ENCODE peak calls at places on chromosome 2, in nine cellular contexts. One of them, this sample, is unnamed.

GRCh38 chr2:55718165-55719008 is 24.7 kb upstream of the PNPT1 start:
- DNase-seq in left ventricle myocardium inferior: no peak
- DNase-seq in thyroid gland: peak
- DNase-seq in K562: peak
- DNase-seq in psoas muscle: no peak
- DNase-seq in ovary: peak
- DNase-seq in pancreas: no peak
- DNase-seq in IMR-90: peak
- DNase-seq in A673: peak
- DNase-seq in this sample: no peak

GRCh38 chr2:42107249-42108042 is 59.6 kb downstream of the PKDCC start:
- DNase-seq in left ventricle myocardium inferior: no peak
- DNase-seq in thyroid gland: no peak
- DNase-seq in K562: no peak
- DNase-seq in psoas muscle: no peak
- DNase-seq in ovary: no peak
- DNase-seq in pancreas: no peak
- DNase-seq in IMR-90: no peak
- DNase-seq in A673: no peak
- DNase-seq in this sample: no peak

GRCh38 chr2:126495189-126495588 is 160.8 kb upstream of the GYPC start:
- DNase-seq in left ventricle myocardium inferior: no peak
- DNase-seq in thyroid gland: no peak
- DNase-seq in K562: no peak
- DNase-seq in psoas muscle: no peak
- DNase-seq in ovary: no peak
- DNase-seq in pancreas: no peak
- DNase-seq in IMR-90: no peak
- DNase-seq in A673: no peak
- DNase-seq in this sample: no peak

GRCh38 chr2:65546406-65546805 is 114.0 kb upstream of the SPRED2 start:
- DNase-seq in left ventricle myocardium inferior: no peak
- DNase-seq in thyroid gland: no peak
- DNase-seq in K562: no peak
- DNase-seq in psoas muscle: no peak
- DNase-seq in ovary: no peak
- DNase-seq in pancreas: no peak
- DNase-seq in IMR-90: no peak
- DNase-seq in A673: no peak
- DNase-seq in this sample: no peak

GRCh38 chr2:189870396-189871089 is 86.3 kb downstream of the PMS1 start:
- DNase-seq in left ventricle myocardium inferior: no peak
- DNase-seq in thyroid gland: no peak
- DNase-seq in K562: no peak
- DNase-seq in psoas muscle: no peak
- DNase-seq in ovary: no peak
- DNase-seq in pancreas: no peak
- DNase-seq in IMR-90: no peak
- DNase-seq in A673: no peak
- DNase-seq in this sample: no peak

GRCh38 chr2:223967981-223968380 is 10.7 kb downstream of the MRPL44 start:
- DNase-seq in left ventricle myocardium inferior: no peak
- DNase-seq in thyroid gland: no peak
- DNase-seq in K562: no peak
- DNase-seq in psoas muscle: no peak
- DNase-seq in ovary: no peak
- DNase-seq in pancreas: no peak
- DNase-seq in IMR-90: peak
- DNase-seq in A673: no peak
- DNase-seq in this sample: no peak

GRCh38 chr2:220703279-220703678 is 868.8 kb downstream of the EPHA4 start:
- DNase-seq in left ventricle myocardium inferior: no peak
- DNase-seq in thyroid gland: no peak
- DNase-seq in K562: no peak
- DNase-seq in psoas muscle: no peak
- DNase-seq in ovary: no peak
- DNase-seq in pancreas: no peak
- DNase-seq in IMR-90: peak
- DNase-seq in A673: no peak
- DNase-seq in this sample: no peak

GRCh38 chr2:237651761-237652160 is 24.4 kb downstream of the LRRFIP1 start:
- DNase-seq in left ventricle myocardium inferior: no peak
- DNase-seq in thyroid gland: no peak
- DNase-seq in K562: no peak
- DNase-seq in psoas muscle: no peak
- DNase-seq in ovary: no peak
- DNase-seq in pancreas: no peak
- DNase-seq in IMR-90: no peak
- DNase-seq in A673: no peak
- DNase-seq in this sample: no peak

GRCh38 chr2:144595279-144595678 is 75.4 kb upstream of the ZEB2 start:
- DNase-seq in left ventricle myocardium inferior: no peak
- DNase-seq in thyroid gland: no peak
- DNase-seq in K562: peak
- DNase-seq in psoas muscle: no peak
- DNase-seq in ovary: no peak
- DNase-seq in pancreas: no peak
- DNase-seq in IMR-90: no peak
- DNase-seq in A673: no peak
- DNase-seq in this sample: no peak

GRCh38 chr2:101387151-101387807 is at the start of gene CREG2:
- DNase-seq in left ventricle myocardium inferior: peak
- DNase-seq in thyroid gland: peak
- DNase-seq in K562: peak
- DNase-seq in psoas muscle: peak
- DNase-seq in ovary: peak
- DNase-seq in pancreas: peak
- DNase-seq in IMR-90: peak
- DNase-seq in A673: peak
- DNase-seq in this sample: peak

GRCh38 chr2:186129767-186130581 is 356.1 kb upstream of the ZC3H15 start:
- DNase-seq in left ventricle myocardium inferior: no peak
- DNase-seq in thyroid gland: no peak
- DNase-seq in K562: no peak
- DNase-seq in psoas muscle: no peak
- DNase-seq in ovary: no peak
- DNase-seq in pancreas: no peak
- DNase-seq in IMR-90: peak
- DNase-seq in A673: no peak
- DNase-seq in this sample: no peak

GRCh38 chr2:46318579-46319460 is 21.6 kb downstream of the EPAS1 start:
- DNase-seq in left ventricle myocardium inferior: no peak
- DNase-seq in thyroid gland: no peak
- DNase-seq in K562: no peak
- DNase-seq in psoas muscle: no peak
- DNase-seq in ovary: no peak
- DNase-seq in pancreas: no peak
- DNase-seq in IMR-90: no peak
- DNase-seq in A673: no peak
- DNase-seq in this sample: no peak

GRCh38 chr2:160918909-160919503 is 241.2 kb upstream of the TANK start:
- DNase-seq in left ventricle myocardium inferior: peak
- DNase-seq in thyroid gland: peak
- DNase-seq in K562: peak
- DNase-seq in psoas muscle: peak
- DNase-seq in ovary: peak
- DNase-seq in pancreas: peak
- DNase-seq in IMR-90: peak
- DNase-seq in A673: peak
- DNase-seq in this sample: peak

GRCh38 chr2:160917850-160918249 is 242.4 kb upstream of the TANK start:
- DNase-seq in left ventricle myocardium inferior: no peak
- DNase-seq in thyroid gland: no peak
- DNase-seq in K562: no peak
- DNase-seq in psoas muscle: no peak
- DNase-seq in ovary: no peak
- DNase-seq in pancreas: no peak
- DNase-seq in IMR-90: no peak
- DNase-seq in A673: no peak
- DNase-seq in this sample: no peak

GRCh38 chr2:160920061-160920460 is 240.2 kb upstream of the TANK start:
- DNase-seq in left ventricle myocardium inferior: no peak
- DNase-seq in thyroid gland: no peak
- DNase-seq in K562: no peak
- DNase-seq in psoas muscle: no peak
- DNase-seq in ovary: no peak
- DNase-seq in pancreas: no peak
- DNase-seq in IMR-90: no peak
- DNase-seq in A673: no peak
- DNase-seq in this sample: no peak

GRCh38 chr2:160921401-160921964 is 238.7 kb upstream of the TANK start:
- DNase-seq in left ventricle myocardium inferior: no peak
- DNase-seq in thyroid gland: no peak
- DNase-seq in K562: no peak
- DNase-seq in psoas muscle: peak
- DNase-seq in ovary: peak
- DNase-seq in pancreas: no peak
- DNase-seq in IMR-90: no peak
- DNase-seq in A673: no peak
- DNase-seq in this sample: no peak

DNA sequence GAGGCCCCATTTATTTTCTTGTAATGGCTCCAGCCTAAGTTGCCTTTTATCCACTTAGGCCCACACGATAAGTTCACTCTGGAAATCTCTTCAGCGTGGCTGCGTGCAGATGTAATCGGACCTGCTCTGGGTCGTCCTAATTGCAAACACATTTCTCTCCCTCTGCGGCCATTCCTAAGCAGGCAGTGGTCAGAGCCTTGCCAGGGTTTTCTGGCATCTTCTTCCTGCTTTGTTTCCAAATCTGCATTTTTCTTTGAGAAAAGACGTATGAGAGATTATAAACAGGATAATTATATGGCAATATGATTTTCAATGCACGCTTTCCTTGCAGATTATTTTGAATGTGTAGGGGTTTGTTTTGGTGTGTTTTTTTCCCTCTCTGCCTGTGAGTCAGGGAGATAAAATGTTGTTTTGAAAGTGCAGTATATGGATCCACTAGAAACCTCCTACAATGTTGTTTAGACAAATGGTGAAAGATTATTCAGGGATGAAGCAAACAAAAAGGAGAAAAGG is 239.4 kb upstream of the TANK start:
- DNase-seq in left ventricle myocardium inferior: peak
- DNase-seq in thyroid gland: no peak
- DNase-seq in K562: no peak
- DNase-seq in psoas muscle: peak
- DNase-seq in ovary: peak
- DNase-seq in pancreas: no peak
- DNase-seq in IMR-90: peak
- DNase-seq in A673: no peak
- DNase-seq in this sample: no peak
- H3K27ac ChIP-seq in left ventricle myocardium inferior: peak
- H3K27ac ChIP-seq in thyroid gland: no peak
- H3K27ac ChIP-seq in K562: no peak
- H3K27ac ChIP-seq in psoas muscle: no peak
- H3K27ac ChIP-seq in ovary: peak
- H3K27ac ChIP-seq in pancreas: no peak
- H3K27ac ChIP-seq in IMR-90: peak
- H3K27ac ChIP-seq in A673: no peak
- H3K27ac ChIP-seq in this sample: peak

GRCh38 chr2:241837197-241837596 is 21.5 kb downstream of the PDCD1 start:
- DNase-seq in left ventricle myocardium inferior: no peak
- DNase-seq in thyroid gland: no peak
- DNase-seq in K562: no peak
- DNase-seq in psoas muscle: no peak
- DNase-seq in ovary: no peak
- DNase-seq in pancreas: no peak
- DNase-seq in IMR-90: no peak
- DNase-seq in A673: no peak
- DNase-seq in this sample: no peak
- H3K4me3 ChIP-seq in left ventricle myocardium inferior: no peak
- H3K4me3 ChIP-seq in thyroid gland: no peak
- H3K4me3 ChIP-seq in K562: no peak
- H3K4me3 ChIP-seq in psoas muscle: no peak
- H3K4me3 ChIP-seq in ovary: no peak
- H3K4me3 ChIP-seq in pancreas: no peak
- H3K4me3 ChIP-seq in IMR-90: no peak
- H3K4me3 ChIP-seq in A673: no peak
- H3K4me3 ChIP-seq in this sample: no peak

DNA sequence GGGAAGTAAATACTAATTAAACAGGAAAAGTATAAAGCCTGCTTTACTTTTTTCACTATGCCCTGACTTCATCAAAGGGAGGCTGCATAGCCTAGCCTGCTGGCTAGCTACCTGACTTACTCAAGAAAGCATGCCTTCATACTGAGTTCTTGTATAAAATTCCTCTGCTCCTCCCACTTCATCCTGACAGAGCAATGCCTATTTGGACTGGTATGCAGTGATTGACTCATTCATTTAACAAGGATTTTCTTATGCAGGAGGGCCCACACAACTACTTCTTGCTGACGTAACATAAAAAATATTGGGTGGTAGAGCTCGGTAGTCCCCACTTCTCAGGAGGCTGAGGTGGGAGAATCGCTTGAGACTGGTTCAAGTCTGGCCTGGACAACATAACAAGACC is 70.5 kb downstream of the PRPF40A start:
- DNase-seq in left ventricle myocardium inferior: no peak
- DNase-seq in thyroid gland: no peak
- DNase-seq in K562: no peak
- DNase-seq in psoas muscle: no peak
- DNase-seq in ovary: no peak
- DNase-seq in pancreas: no peak
- DNase-seq in IMR-90: peak
- DNase-seq in A673: peak
- DNase-seq in this sample: no peak
- H3K27ac ChIP-seq in left ventricle myocardium inferior: no peak
- H3K27ac ChIP-seq in thyroid gland: no peak
- H3K27ac ChIP-seq in K562: no peak
- H3K27ac ChIP-seq in psoas muscle: peak
- H3K27ac ChIP-seq in ovary: no peak
- H3K27ac ChIP-seq in pancreas: no peak
- H3K27ac ChIP-seq in IMR-90: no peak
- H3K27ac ChIP-seq in A673: no peak
- H3K27ac ChIP-seq in this sample: no peak

GRCh38 chr2:216002274-216002673 is 11.1 kb downstream of the MREG start:
- DNase-seq in left ventricle myocardium inferior: no peak
- DNase-seq in thyroid gland: no peak
- DNase-seq in K562: no peak
- DNase-seq in psoas muscle: no peak
- DNase-seq in ovary: no peak
- DNase-seq in pancreas: no peak
- DNase-seq in IMR-90: no peak
- DNase-seq in A673: no peak
- DNase-seq in this sample: no peak

GRCh38 chr2:216003876-216004275 is 9.5 kb downstream of the MREG start:
- DNase-seq in left ventricle myocardium inferior: no peak
- DNase-seq in thyroid gland: no peak
- DNase-seq in K562: no peak
- DNase-seq in psoas muscle: no peak
- DNase-seq in ovary: no peak
- DNase-seq in pancreas: no peak
- DNase-seq in IMR-90: no peak
- DNase-seq in A673: no peak
- DNase-seq in this sample: no peak

GRCh38 chr2:216002693-216003092 is 10.7 kb downstream of the MREG start:
- DNase-seq in left ventricle myocardium inferior: no peak
- DNase-seq in thyroid gland: no peak
- DNase-seq in K562: no peak
- DNase-seq in psoas muscle: no peak
- DNase-seq in ovary: no peak
- DNase-seq in pancreas: no peak
- DNase-seq in IMR-90: no peak
- DNase-seq in A673: no peak
- DNase-seq in this sample: no peak

GRCh38 chr2:216006164-216006663 is 7.1 kb downstream of the MREG start:
- DNase-seq in left ventricle myocardium inferior: no peak
- DNase-seq in thyroid gland: no peak
- DNase-seq in K562: no peak
- DNase-seq in psoas muscle: peak
- DNase-seq in ovary: no peak
- DNase-seq in pancreas: no peak
- DNase-seq in IMR-90: no peak
- DNase-seq in A673: peak
- DNase-seq in this sample: peak

GRCh38 chr2:216004408-216005283 is 8.7 kb downstream of the MREG start:
- DNase-seq in left ventricle myocardium inferior: no peak
- DNase-seq in thyroid gland: no peak
- DNase-seq in K562: no peak
- DNase-seq in psoas muscle: no peak
- DNase-seq in ovary: no peak
- DNase-seq in pancreas: no peak
- DNase-seq in IMR-90: no peak
- DNase-seq in A673: no peak
- DNase-seq in this sample: no peak
- H3K4me3 ChIP-seq in left ventricle myocardium inferior: no peak
- H3K4me3 ChIP-seq in thyroid gland: no peak
- H3K4me3 ChIP-seq in K562: no peak
- H3K4me3 ChIP-seq in psoas muscle: no peak
- H3K4me3 ChIP-seq in ovary: no peak
- H3K4me3 ChIP-seq in pancreas: no peak
- H3K4me3 ChIP-seq in IMR-90: no peak
- H3K4me3 ChIP-seq in A673: no peak
- H3K4me3 ChIP-seq in this sample: no peak